ENCODE peak calls at places on chromosomes 4 and X, in five cellular contexts. V, T, Z, O and X are unnamed samples.

GRCh38 chr4:55838356-55838755 is 15.1 kb upstream of the EXOC1 start:
- DNase-seq in V (peak), O (peak), Z (no peak), T (no peak), X (no peak)

GRCh38 chr4:56671373-56671772 is 9.7 kb downstream of the HOPX start:
- DNase-seq in O (no peak), V (no peak), T (no peak), Z (no peak), X (no peak)

GRCh38 chrX:153766871-153767673 is 3.0 kb downstream of the PLXNB3 start:
- DNase-seq in O (no peak), T (no peak), Z (no peak), V (no peak), X (no peak)

GRCh38 chrX:147957291-147957690 is 23.8 kb upstream of the FMR1NB start:
- DNase-seq in V (no peak), Z (peak), T (no peak), O (no peak), X (no peak)

GRCh38 chrX:129576539-129576938 is 36.5 kb downstream of the OCRL start:
- DNase-seq in O (no peak), Z (no peak), V (no peak), T (no peak), X (no peak)

GRCh38 chrX:49160908-49161307 is 1.6 kb upstream of the MAGIX start:
- DNase-seq in Z (no peak), O (no peak), V (no peak), T (no peak), X (no peak)

GRCh38 chr4:80308466-80308822 is 27.1 kb upstream of the CFAP299 start:
- DNase-seq in Z (no peak), V (no peak), O (no peak), T (no peak), X (no peak)

GRCh38 chr4:79241846-79242245 is 84.0 kb downstream of the NAA11 start:
- DNase-seq in O (peak), Z (peak), V (peak), T (peak), X (peak)

GRCh38 chr4:959338-960139 is 13.8 kb downstream of the DGKQ start:
- DNase-seq in V (no peak), O (no peak), T (no peak), Z (no peak), X (no peak)

GRCh38 chr4:122458625-122459024 is 2.1 kb upstream of the IL2 start:
- DNase-seq in O (peak), T (no peak), V (peak), Z (peak), X (no peak)

GRCh38 chr4:154781983-154782293 is 866 bp downstream of the RBM46 start:
- DNase-seq in Z (no peak), O (no peak), V (no peak), T (no peak), X (no peak)

GRCh38 chrX:10164879-10165278 is 8.1 kb downstream of the CLCN4 start:
- DNase-seq in V (no peak), Z (no peak), T (no peak), O (no peak), X (no peak)

GRCh38 chr4:100290585-100290984 is 100.3 kb upstream of the DDIT4L start:
- DNase-seq in O (no peak), T (no peak), V (peak), Z (peak), X (no peak)

GRCh38 chrX:140713174-140713539 is 3.6 kb downstream of the LINC00632 start:
- DNase-seq in V (peak), O (no peak), T (no peak), Z (no peak), X (no peak)

GRCh38 chrX:15854712-15855561 is at the start of gene AP1S2:
- DNase-seq in T (peak), V (peak), O (peak), Z (peak), X (peak)

GRCh38 chr4:53055274-53055673 is 193.2 kb downstream of the RASL11B start:
- DNase-seq in O (peak), V (peak), Z (peak), T (no peak), X (peak)

GRCh38 chrX:15349046-15349445 is 13.7 kb upstream of the PIGA start:
- DNase-seq in V (peak), O (peak), T (peak), Z (peak), X (peak)

GRCh38 chr4:152094851-152095700 is 334.3 kb upstream of the GATB start:
- DNase-seq in O (peak), Z (peak), V (peak), T (peak), X (no peak)

GRCh38 chrX:103658681-103659433 is 27.6 kb downstream of the MORF4L2 start:
- DNase-seq in T (no peak), V (no peak), Z (no peak), O (no peak), X (no peak)

GRCh38 chrX:50712777-50713176 is 101.2 kb downstream of the SHROOM4 start:
- DNase-seq in V (no peak), O (no peak), T (no peak), Z (no peak), X (no peak)

GRCh38 chr4:26819026-26819425 is 41.6 kb upstream of the STIM2 start:
- DNase-seq in Z (no peak), V (no peak), T (no peak), O (no peak), X (no peak)